ENCODE peak calls at places on chromosomes 1 and 21, in five cellular contexts. D is A549, T is upper lobe of right lung, E is cardiac muscle cell, J is uterus. Y is an unnamed sample.

GRCh38 chr1:119275145-119275929 is 93.2 kb upstream of the HAO2 start:
- DNase-seq in J (peak), E (peak), T (no peak), D (peak), Y (no peak)

GRCh38 chr1:208791458-208791857 is 547.3 kb upstream of the PLXNA2 start:
- DNase-seq in D (no peak), E (peak), T (no peak), J (no peak), Y (no peak)

GRCh38 chr1:35178295-35178695 is 14.7 kb downstream of the SFPQ start:
- DNase-seq in T (no peak), D (no peak), J (no peak), E (no peak), Y (no peak)

GRCh38 chr21:41879190-41879998 is at the start of gene PRDM15:
- DNase-seq in J (peak), E (peak), D (peak), T (peak), Y (peak)

GRCh38 chr1:17121881-17122280 is 2.6 kb upstream of the PADI2 start:
- DNase-seq in E (peak), T (no peak), J (no peak), D (no peak), Y (no peak)

GRCh38 chr1:159853417-159853816 is 9.0 kb downstream of the VSIG8 start:
- DNase-seq in J (no peak), E (no peak), T (no peak), D (no peak), Y (no peak)

GRCh38 chr1:42259059-42259738 is 75.8 kb downstream of the FOXJ3 start:
- DNase-seq in T (no peak), E (peak), D (no peak), J (no peak), Y (peak)

GRCh38 chr1:32870615-32871363 is at the start of gene FNDC5:
- DNase-seq in E (peak), T (no peak), J (no peak), D (no peak), Y (no peak)

GRCh38 chr1:174967845-174968705 is 31.7 kb upstream of the CACYBP start:
- DNase-seq in D (no peak), T (no peak), E (no peak), J (no peak), Y (no peak)

GRCh38 chr1:223425550-223425949 is 32.3 kb downstream of the CCDC185 start:
- DNase-seq in E (no peak), T (no peak), D (no peak), J (no peak), Y (no peak)

GRCh38 chr1:87367549-87367948 is 38.9 kb downstream of the LMO4 start:
- DNase-seq in J (no peak), T (no peak), E (no peak), D (no peak), Y (no peak)

GRCh38 chr1:59333626-59334277 is 36.9 kb downstream of the FGGY start:
- DNase-seq in D (no peak), J (no peak), E (no peak), T (no peak), Y (no peak)

GRCh38 chr1:20729155-20729931 is 3.2 kb downstream of the SH2D5 start:
- DNase-seq in E (no peak), J (no peak), D (no peak), T (peak), Y (no peak)

GRCh38 chr1:219397511-219397910 is 215.4 kb downstream of the ZC3H11B start:
- DNase-seq in T (no peak), D (no peak), J (no peak), E (no peak), Y (no peak)

GRCh38 chr21:43343095-43343991 is 83.6 kb downstream of the SIK1 start:
- DNase-seq in J (no peak), T (peak), E (no peak), D (peak), Y (peak)
- TF ChIP-seq CTCF in J (no peak), T (no peak), E (no peak), D (no peak), Y (peak)

GRCh38 chr1:38028105-38028591 is 15.6 kb downstream of the UTP11 start:
- DNase-seq in J (no peak), T (peak), D (no peak), E (no peak), Y (no peak)
- H3K4me3 ChIP-seq in J (no peak), T (no peak), D (no peak), E (no peak), Y (no peak)

DNA sequence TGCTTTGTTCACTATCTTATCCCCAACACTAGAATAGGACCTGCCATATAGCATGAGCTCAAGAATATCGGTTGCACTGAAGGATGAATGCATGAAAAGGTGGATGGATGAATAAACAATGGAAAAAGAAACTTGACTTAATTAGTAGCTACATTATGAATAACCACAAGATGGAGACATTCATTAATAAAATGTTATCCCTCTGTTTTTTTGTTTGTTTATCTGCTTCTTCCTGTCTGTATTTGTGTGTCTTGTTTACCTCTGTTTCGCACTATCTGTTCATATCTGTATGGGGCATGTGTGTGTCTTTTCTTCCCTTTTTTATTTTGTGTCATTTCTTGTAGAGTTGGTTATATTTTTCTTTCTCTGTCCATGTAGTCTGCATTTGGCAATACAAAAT is 1.1 kb upstream of the OR14I1 start:
- DNase-seq in E (no peak), T (no peak), D (no peak), J (no peak), Y (no peak)
- TF ChIP-seq CTCF in E (no peak), T (peak), D (peak), J (no peak), Y (peak)

DNA sequence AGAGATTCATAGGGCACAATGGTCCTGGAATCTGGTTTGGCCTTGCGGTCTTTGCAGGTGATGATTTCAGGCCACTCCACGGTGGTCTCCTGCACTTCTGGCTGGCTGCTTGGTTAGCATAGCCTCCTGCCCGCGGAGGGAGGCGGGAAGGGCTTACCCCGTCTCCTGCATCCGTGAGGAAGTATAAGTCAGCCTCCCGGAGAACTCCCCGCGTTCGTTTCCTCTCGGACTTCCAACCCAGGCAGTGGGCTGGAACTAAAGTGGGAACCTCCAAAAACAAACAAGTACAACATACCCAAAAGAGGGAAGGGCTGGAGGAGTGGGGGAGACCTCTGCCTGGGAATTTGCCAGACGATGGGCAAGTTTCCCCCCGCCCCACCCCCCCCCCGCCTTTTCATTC is 942 bp upstream of the CCN1 start:
- DNase-seq in E (no peak), T (no peak), J (peak), D (peak), Y (no peak)
- H3K4me3 ChIP-seq in E (peak), T (peak), J (peak), D (peak), Y (no peak)